ENCODE peak calls at places on chromosomes 7 and 10, in nine cellular contexts. R, K, E, V, I, U, B, H and A are unnamed samples.

GRCh38 chr10:88851706-88852105 is at the start of gene ANKRD22:
- DNase-seq in I (no peak), U (no peak), H (no peak), R (peak), E (no peak), V (no peak), K (no peak), B (no peak), A (no peak)

GRCh38 chr10:26780793-26781601 is 79.8 kb downstream of the ABI1 start:
- DNase-seq in V (peak), E (no peak), B (no peak), H (peak), I (peak), R (peak), K (no peak), U (no peak), A (no peak)

GRCh38 chr10:88379575-88379974 is 203.5 kb downstream of the RNLS start:
- DNase-seq in K (no peak), U (no peak), I (no peak), V (no peak), H (no peak), R (peak), E (no peak), B (no peak), A (no peak)

GRCh38 chr10:42690449-42691360 is 52.3 kb upstream of the ZNF33B start:
- DNase-seq in H (no peak), R (peak), B (no peak), E (no peak), U (no peak), I (no peak), K (no peak), V (no peak), A (no peak)

GRCh38 chr10:132400547-132401151 is 3.6 kb downstream of the PWWP2B start:
- DNase-seq in E (no peak), H (no peak), R (no peak), B (peak), K (no peak), U (peak), V (no peak), I (no peak), A (no peak)

GRCh38 chr7:91913612-91914011 is 27.1 kb upstream of the AKAP9 start:
- DNase-seq in I (no peak), B (no peak), R (no peak), V (no peak), K (no peak), E (no peak), U (no peak), H (no peak), A (no peak)

GRCh38 chr10:21519981-21520436 is 5.5 kb downstream of the SKIDA1 start:
- DNase-seq in R (peak), K (no peak), H (no peak), U (no peak), E (peak), B (no peak), V (no peak), I (no peak), A (no peak)

GRCh38 chr7:2523941-2524807 is 4.6 kb downstream of the LFNG start:
- DNase-seq in B (peak), R (peak), V (no peak), E (peak), H (no peak), I (no peak), K (no peak), U (peak), A (no peak)

GRCh38 chr10:18406136-18406535 is 245.3 kb downstream of the NSUN6 start:
- DNase-seq in E (no peak), V (no peak), K (peak), R (no peak), U (no peak), B (no peak), I (no peak), H (no peak), A (no peak)

GRCh38 chr7:155224116-155224811 is 73.4 kb upstream of the INSIG1 start:
- DNase-seq in K (no peak), E (no peak), U (no peak), V (no peak), H (no peak), I (no peak), B (peak), R (no peak), A (no peak)

GRCh38 chr10:59649606-59650346 is 59.9 kb downstream of the SLC16A9 start:
- DNase-seq in B (no peak), U (no peak), I (no peak), H (no peak), K (no peak), R (no peak), E (no peak), V (peak), A (no peak)

GRCh38 chr10:65377687-65378086 is 1548.1 kb upstream of the LRRTM3 start:
- DNase-seq in R (no peak), I (no peak), K (no peak), H (no peak), B (no peak), U (no peak), E (no peak), V (no peak), A (no peak)

GRCh38 chr10:126387931-126388911 is at the start of gene ADAM12:
- DNase-seq in K (peak), R (peak), H (no peak), I (no peak), U (peak), E (peak), B (no peak), V (no peak), A (no peak)

GRCh38 chr10:111126981-111127848 is 50.4 kb downstream of the ADRA2A start:
- DNase-seq in B (no peak), U (no peak), V (no peak), H (no peak), K (no peak), E (no peak), R (no peak), I (no peak), A (no peak)

GRCh38 chr10:126521354-126521753 is 133.1 kb upstream of the ADAM12 start:
- DNase-seq in R (peak), K (no peak), B (no peak), H (no peak), U (no peak), E (no peak), I (no peak), V (no peak), A (no peak)

GRCh38 chr7:110841840-110842579 is 248.9 kb upstream of the LRRN3 start:
- DNase-seq in H (no peak), K (no peak), R (no peak), V (no peak), U (peak), E (no peak), I (no peak), B (no peak), A (no peak)

GRCh38 chr10:63628526-63629362 is 107.5 kb downstream of the REEP3 start:
- DNase-seq in V (peak), R (no peak), B (no peak), U (peak), E (peak), I (no peak), H (peak), K (no peak), A (no peak)

GRCh38 chr7:4745971-4746919 is 29.2 kb upstream of the AP5Z1 start:
- DNase-seq in B (no peak), E (peak), K (no peak), H (peak), U (no peak), I (no peak), V (no peak), R (peak), A (no peak)

GRCh38 chr10:79189853-79190435 is 121.2 kb downstream of the ZMIZ1 start:
- DNase-seq in K (no peak), V (no peak), H (no peak), R (no peak), U (no peak), E (no peak), I (no peak), B (no peak), A (no peak)

GRCh38 chr7:155848691-155849690 is 36.7 kb upstream of the SHH start:
- DNase-seq in V (no peak), I (no peak), R (no peak), U (no peak), E (no peak), H (no peak), B (no peak), K (no peak), A (no peak)

GRCh38 chr10:49749556-49750491 is 12.3 kb downstream of the OGDHL start:
- DNase-seq in R (no peak), H (no peak), B (peak), V (no peak), E (peak), K (peak), U (no peak), I (no peak), A (no peak)

GRCh38 chr7:92722541-92722940 is 113.8 kb downstream of the CDK6 start:
- DNase-seq in R (no peak), B (no peak), H (no peak), K (no peak), V (no peak), U (no peak), I (no peak), E (no peak), A (no peak)

GRCh38 chr10:5440206-5440605 is 27.8 kb downstream of the NET1 start:
- DNase-seq in I (no peak), K (no peak), V (no peak), R (no peak), U (no peak), E (no peak), H (no peak), B (no peak), A (no peak)

GRCh38 chr10:1643161-1643910 is 94.0 kb downstream of the ADARB2 start:
- DNase-seq in U (no peak), H (peak), B (no peak), E (no peak), K (no peak), I (peak), V (no peak), R (peak), A (no peak)

GRCh38 chr7:47557317-47557985 is 24.5 kb downstream of the TNS3 start:
- DNase-seq in B (no peak), H (no peak), K (no peak), E (no peak), U (no peak), I (no peak), R (peak), V (no peak), A (no peak)

GRCh38 chr10:85863301-85864172 is 503.1 kb downstream of the GRID1 start:
- DNase-seq in R (no peak), V (no peak), B (no peak), H (no peak), K (no peak), E (no peak), I (no peak), U (no peak), A (no peak)

GRCh38 chr7:138662066-138663061 is 38.8 kb downstream of the SVOPL start:
- DNase-seq in B (no peak), K (no peak), U (no peak), I (no peak), H (no peak), V (no peak), E (no peak), R (no peak), A (no peak)

GRCh38 chr7:41972270-41972669 is 264.7 kb downstream of the GLI3 start:
- DNase-seq in B (no peak), K (no peak), E (no peak), I (no peak), R (no peak), V (no peak), H (no peak), U (no peak), A (no peak)

DNA sequence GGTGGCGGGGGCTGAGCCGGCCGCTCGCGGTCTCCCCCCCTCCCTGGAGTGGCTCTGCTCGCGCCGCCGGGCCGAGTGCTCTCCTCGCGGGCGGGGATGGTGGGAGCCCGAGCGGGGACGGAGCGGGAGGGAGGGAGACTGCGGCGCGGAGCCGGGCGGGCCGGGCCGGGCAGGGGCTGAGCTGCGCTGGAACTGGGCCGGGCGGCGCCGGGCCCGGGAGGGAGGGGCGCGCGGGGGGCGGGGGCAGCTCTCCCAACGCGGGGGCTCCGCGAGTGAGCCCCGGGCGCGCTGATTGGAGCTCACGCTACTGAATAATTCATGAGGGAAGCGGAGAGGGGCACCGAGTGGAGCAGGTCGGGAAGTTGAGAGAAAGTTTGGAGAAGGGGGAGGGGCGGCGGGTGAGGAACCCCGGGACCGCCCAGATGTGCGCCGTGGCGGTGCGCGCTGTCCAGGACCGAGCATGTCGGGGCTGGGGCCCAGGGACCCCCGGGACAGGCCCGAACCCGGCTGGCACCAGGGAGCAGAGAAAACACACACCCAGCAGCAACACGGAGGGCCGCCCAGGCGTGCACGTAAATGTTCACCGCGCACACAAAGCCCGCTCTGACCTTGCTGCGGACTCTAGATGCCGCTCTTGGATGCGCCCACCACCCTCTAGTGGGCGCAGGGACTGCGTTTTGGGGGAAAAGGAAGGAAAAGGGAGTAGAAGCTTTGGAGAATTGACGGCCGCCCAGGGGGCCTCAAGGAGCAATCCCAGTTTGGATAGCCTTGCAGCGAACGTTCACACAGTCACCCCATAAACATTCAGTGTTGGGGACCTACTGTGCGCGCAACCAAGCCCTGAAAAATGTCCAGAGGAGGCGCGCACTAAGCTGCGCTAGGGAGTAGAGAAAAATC is at the start of gene EPHB4:
- DNase-seq in U (peak), R (peak), H (no peak), B (peak), E (peak), I (no peak), V (peak), K (no peak), A (no peak)
- H3K27ac ChIP-seq in U (peak), R (peak), H (no peak), B (peak), E (peak), I (peak), V (peak), K (peak), A (peak)

DNA sequence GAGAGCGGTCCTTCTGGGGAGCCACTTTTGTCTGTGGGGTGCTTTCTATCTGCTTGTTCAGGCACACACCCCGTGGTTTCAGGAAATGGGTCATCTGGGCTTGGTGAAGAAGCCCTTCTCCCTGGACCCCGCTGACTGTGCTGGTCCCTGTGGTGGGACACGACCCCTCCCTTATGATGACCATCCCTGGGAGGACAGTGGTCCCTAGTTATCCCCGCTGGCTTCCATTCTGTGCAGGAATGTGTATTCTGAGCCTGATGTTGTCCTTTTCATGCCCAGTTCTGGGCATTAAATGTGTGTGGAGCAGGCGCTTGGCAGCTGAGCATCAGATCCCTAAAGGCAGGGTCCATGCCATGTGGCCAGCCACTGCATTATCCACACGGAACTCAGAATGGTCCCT is 71.6 kb downstream of the TCERG1L start:
- DNase-seq in E (no peak), H (no peak), R (no peak), I (no peak), U (no peak), K (no peak), B (no peak), V (no peak), A (no peak)
- TF ChIP-seq POLR2A in E (no peak), H (no peak), R (no peak), I (no peak), U (no peak), K (no peak), B (no peak), V (no peak), A (no peak)

DNA sequence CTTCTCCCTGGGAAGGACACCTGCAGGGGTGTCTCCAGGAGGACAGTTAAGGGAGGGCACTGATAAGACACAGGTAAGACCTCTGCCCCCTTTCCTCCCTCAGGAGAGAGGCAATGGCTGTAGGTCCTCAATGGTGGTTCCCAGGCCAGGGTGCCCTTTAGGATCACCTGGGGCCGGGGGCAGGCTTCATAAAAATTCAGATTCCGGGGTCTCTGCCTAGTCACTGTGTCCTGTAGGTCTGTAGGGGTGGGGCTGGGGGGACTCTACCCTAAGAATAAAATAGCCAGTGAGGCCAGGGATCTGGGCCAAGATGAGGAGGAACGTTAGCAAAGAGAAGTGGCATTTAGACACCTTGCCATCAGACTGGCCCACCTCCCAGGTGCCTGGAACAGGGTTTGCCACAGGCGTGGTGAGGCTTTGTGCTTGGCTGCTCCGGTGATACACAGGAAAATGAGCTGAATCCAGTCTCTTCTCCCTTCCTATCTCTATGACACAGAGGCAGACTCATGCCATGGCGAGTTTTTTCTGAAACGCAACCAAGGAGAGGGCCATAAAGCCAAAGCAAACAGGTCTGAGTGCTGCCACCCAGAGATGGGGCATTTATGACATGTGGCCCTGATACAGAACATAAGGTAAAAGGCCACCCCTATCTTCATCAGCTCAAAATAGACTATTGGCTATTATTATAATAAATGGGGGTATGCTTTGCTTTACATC is 52.6 kb downstream of the SH3PXD2A start:
- DNase-seq in U (no peak), R (no peak), V (no peak), B (no peak), E (no peak), K (no peak), I (no peak), H (no peak), A (no peak)
- H3K27ac ChIP-seq in U (no peak), R (no peak), V (no peak), B (no peak), E (no peak), K (no peak), I (no peak), H (no peak), A (peak)

GRCh38 chr7:805261-805660 is 27.0 kb upstream of the SUN1 start:
- DNase-seq in V (no peak), H (no peak), B (peak), K (no peak), R (no peak), U (peak), E (peak), I (no peak), A (no peak)

GRCh38 chr7:803243-803635 is 29.0 kb upstream of the SUN1 start:
- DNase-seq in K (no peak), U (no peak), H (no peak), R (peak), E (no peak), I (no peak), B (peak), V (no peak), A (no peak)

GRCh38 chr7:798921-799470 is 33.3 kb upstream of the SUN1 start:
- DNase-seq in H (no peak), R (no peak), I (no peak), E (no peak), U (no peak), K (no peak), V (no peak), B (peak), A (no peak)

GRCh38 chr7:801940-802364 is 30.3 kb upstream of the SUN1 start:
- DNase-seq in E (peak), B (peak), U (peak), R (no peak), V (no peak), I (no peak), H (no peak), K (no peak), A (no peak)

GRCh38 chr7:802500-803242 is 29.6 kb upstream of the SUN1 start:
- DNase-seq in E (no peak), I (no peak), K (no peak), V (no peak), H (no peak), U (no peak), B (peak), R (no peak), A (no peak)
- TF ChIP-seq POLR2A in E (no peak), I (no peak), K (no peak), V (no peak), H (no peak), U (no peak), B (no peak), R (no peak), A (no peak)

GRCh38 chr10:112227331-112227961 is 43.9 kb upstream of the GPAM start:
- DNase-seq in B (no peak), H (no peak), U (no peak), R (no peak), I (no peak), E (peak), K (no peak), V (no peak), A (no peak)

GRCh38 chr10:112226439-112227248 is 43.1 kb upstream of the GPAM start:
- DNase-seq in H (no peak), E (no peak), V (no peak), I (no peak), K (no peak), U (no peak), R (no peak), B (no peak), A (no peak)

GRCh38 chr10:112230325-112230988 is 46.9 kb upstream of the GPAM start:
- DNase-seq in B (no peak), H (no peak), U (no peak), V (no peak), I (no peak), E (no peak), K (no peak), R (no peak), A (no peak)

GRCh38 chr10:112229901-112230300 is 46.3 kb upstream of the GPAM start:
- DNase-seq in V (no peak), K (no peak), R (no peak), B (no peak), U (no peak), H (no peak), E (no peak), I (no peak), A (no peak)

DNA sequence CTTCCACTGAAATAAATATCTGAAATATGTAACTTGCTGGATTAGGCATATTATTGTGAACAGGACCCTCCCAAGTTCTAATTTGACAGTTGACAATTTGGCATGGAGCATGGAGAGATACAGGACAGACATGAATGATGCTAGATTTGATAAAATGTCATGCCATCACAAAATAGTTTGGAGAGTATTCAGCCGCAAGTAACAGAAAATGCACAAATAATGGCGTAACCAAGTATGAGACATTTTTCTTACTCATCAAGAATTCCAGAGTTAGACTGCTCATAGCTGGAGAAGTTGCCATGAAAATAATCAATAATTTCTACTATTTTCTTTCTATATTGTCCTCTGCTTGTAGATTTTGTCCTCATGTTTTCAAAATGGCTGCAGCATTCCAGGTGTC is 45.5 kb upstream of the GPAM start:
- DNase-seq in R (no peak), U (no peak), I (no peak), K (no peak), E (no peak), H (no peak), B (no peak), V (no peak), A (no peak)
- H3K27ac ChIP-seq in R (no peak), U (no peak), I (no peak), K (no peak), E (no peak), H (no peak), B (no peak), V (no peak), A (no peak)

DNA sequence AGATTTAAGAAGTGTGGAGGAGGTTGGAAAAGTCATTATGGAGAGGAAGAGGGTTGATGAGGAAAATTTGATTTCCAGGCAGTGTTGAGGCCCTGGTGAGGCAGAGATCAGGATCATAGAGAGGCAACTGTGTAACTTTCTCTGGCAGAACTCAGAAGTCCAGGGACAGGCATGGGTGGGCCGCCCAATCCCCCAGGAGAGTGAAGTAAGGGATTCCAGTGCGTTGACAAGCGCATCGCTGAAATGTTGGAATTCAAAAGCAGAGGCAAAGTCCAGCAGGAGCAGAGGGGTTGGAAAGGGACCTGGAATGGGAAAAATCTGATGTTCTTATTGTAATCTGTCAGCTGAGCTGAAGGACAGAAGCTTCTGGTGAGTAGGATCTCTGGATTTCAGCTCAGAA is 207.3 kb downstream of the FAM107B start:
- DNase-seq in R (no peak), H (no peak), V (no peak), U (no peak), I (no peak), E (no peak), K (no peak), B (no peak), A (no peak)
- TF ChIP-seq POLR2A in R (no peak), H (no peak), V (no peak), U (no peak), I (no peak), E (no peak), K (no peak), B (no peak), A (no peak)